ENCODE peak calls at places on chromosomes 2 and 18, in ten cellular contexts. A, W, M, N, X, G, U, V, J and B are unnamed samples. For H3K27me3, the result is how much of the 10 kb centered on the place peaks cover.

GRCh38 chr2:3279236-3279960 is 98.2 kb downstream of the EIPR1 start:
- DNase-seq in A (no peak), U (no peak), N (peak), X (peak), G (no peak), V (no peak), M (no peak), W (no peak), J (no peak), B (no peak)

GRCh38 chr2:38430603-38431002 is 53.5 kb upstream of the ATL2 start:
- DNase-seq in A (no peak), J (no peak), N (no peak), G (no peak), M (no peak), U (no peak), V (no peak), W (no peak), X (no peak), B (no peak)

GRCh38 chr2:167406558-167406957 is 518.3 kb downstream of the XIRP2 start:
- DNase-seq in U (no peak), V (no peak), M (no peak), N (no peak), G (no peak), A (no peak), X (no peak), J (no peak), W (no peak), B (no peak)

GRCh38 chr18:39846277-39846676 is 2108.8 kb upstream of the PIK3C3 start:
- DNase-seq in G (no peak), W (no peak), A (peak), N (no peak), J (no peak), M (no peak), X (no peak), V (no peak), U (no peak), B (peak)

GRCh38 chr2:233199870-233200269 is 51.6 kb upstream of the ATG16L1 start:
- DNase-seq in U (no peak), V (no peak), X (no peak), A (no peak), J (no peak), W (no peak), G (no peak), M (no peak), N (no peak), B (no peak)

GRCh38 chr2:118738524-118739308 is 108.7 kb downstream of the EN1 start:
- DNase-seq in A (no peak), U (peak), W (peak), N (no peak), M (no peak), V (no peak), G (peak), J (peak), X (peak), B (no peak)

GRCh38 chr2:71923887-71924533 is 223.7 kb downstream of the CYP26B1 start:
- DNase-seq in N (peak), G (peak), U (peak), M (peak), V (no peak), A (peak), W (peak), X (peak), J (peak), B (peak)

GRCh38 chr18:48459016-48459415 is 49.8 kb upstream of the ZBTB7C start:
- DNase-seq in V (no peak), J (no peak), U (no peak), N (no peak), W (no peak), G (no peak), M (no peak), A (no peak), X (no peak), B (no peak)

GRCh38 chr18:36706313-36706881 is 122.4 kb downstream of the TPGS2 start:
- DNase-seq in J (no peak), W (no peak), A (no peak), N (no peak), V (no peak), U (peak), X (no peak), M (no peak), G (no peak), B (no peak)

GRCh38 chr2:140154271-140154670 is 1374.1 kb upstream of the NXPH2 start:
- DNase-seq in V (no peak), A (no peak), M (no peak), G (no peak), W (no peak), U (no peak), X (no peak), N (no peak), J (no peak), B (no peak)

GRCh38 chr2:45706028-45706427 is 54.6 kb downstream of the PRKCE start:
- DNase-seq in G (no peak), X (no peak), N (no peak), M (no peak), W (no peak), J (no peak), U (no peak), A (no peak), V (no peak), B (no peak)

GRCh38 chr2:10486601-10487079 is 38.5 kb upstream of the ODC1 start:
- DNase-seq in V (peak), A (no peak), X (no peak), W (no peak), M (no peak), U (no peak), G (no peak), N (peak), J (peak), B (no peak)

GRCh38 chr2:46865181-46865970 is 50.2 kb downstream of the MCFD2 start:
- DNase-seq in G (no peak), J (no peak), M (no peak), A (no peak), X (no peak), U (no peak), W (no peak), N (no peak), V (no peak), B (no peak)

GRCh38 chr2:202790676-202791075 is 80.9 kb downstream of the ICA1L start:
- DNase-seq in W (no peak), X (no peak), N (no peak), V (no peak), A (no peak), M (no peak), J (no peak), G (no peak), U (no peak), B (no peak)

GRCh38 chr18:34807106-34807796 is 97.2 kb downstream of the DTNA start:
- DNase-seq in N (no peak), J (peak), U (peak), V (no peak), G (no peak), W (no peak), M (no peak), X (no peak), A (no peak), B (no peak)

GRCh38 chr18:22233271-22233670 is 63.9 kb downstream of the GATA6 start:
- DNase-seq in X (no peak), N (no peak), M (no peak), J (no peak), U (no peak), V (no peak), G (no peak), W (no peak), A (no peak), B (no peak)

GRCh38 chr2:122622896-122623295 is 867.4 kb downstream of the TSN start:
- DNase-seq in V (no peak), A (no peak), M (no peak), G (no peak), J (no peak), U (no peak), N (no peak), X (no peak), W (no peak), B (no peak)

GRCh38 chr2:223723954-223724411 is 113.4 kb downstream of the AP1S3 start:
- DNase-seq in N (no peak), G (no peak), X (no peak), M (no peak), J (no peak), A (peak), V (no peak), U (no peak), W (no peak), B (no peak)

GRCh38 chr2:134304726-134305509 is 51.0 kb downstream of the MGAT5 start:
- DNase-seq in M (no peak), A (no peak), U (no peak), N (no peak), W (no peak), J (no peak), V (no peak), X (no peak), G (no peak), B (no peak)

GRCh38 chr2:121722479-121722878 is 14.2 kb downstream of the NIFK start:
- DNase-seq in W (peak), V (no peak), U (no peak), J (no peak), N (no peak), G (peak), A (no peak), M (no peak), X (no peak), B (no peak)

GRCh38 chr18:13577091-13577697 is 149.2 kb downstream of the FAM210A start:
- DNase-seq in G (no peak), X (no peak), J (no peak), N (no peak), V (no peak), U (no peak), A (no peak), W (no peak), M (no peak), B (no peak)

GRCh38 chr2:138493334-138493733 is 8.2 kb upstream of the SPOPL start:
- DNase-seq in A (no peak), J (no peak), V (no peak), N (no peak), X (no peak), G (no peak), W (no peak), M (no peak), U (no peak), B (no peak)

GRCh38 chr2:121228521-121228920 is 56.5 kb downstream of the TFCP2L1 start:
- DNase-seq in G (no peak), X (no peak), U (no peak), J (no peak), V (no peak), W (no peak), N (no peak), A (no peak), M (no peak), B (no peak)

GRCh38 chr2:8088810-8089209 is 593.0 kb upstream of the ID2 start:
- DNase-seq in V (no peak), W (no peak), U (no peak), X (no peak), J (no peak), N (no peak), A (no peak), M (no peak), G (no peak), B (no peak)

GRCh38 chr2:164947281-164947680 is 8.0 kb downstream of the SLC38A11 start:
- DNase-seq in J (no peak), V (no peak), X (no peak), U (no peak), N (no peak), W (no peak), M (no peak), G (no peak), A (no peak), B (no peak)

GRCh38 chr2:60707750-60708371 is 48.2 kb upstream of the PAPOLG start:
- DNase-seq in W (peak), X (no peak), V (no peak), G (peak), M (peak), N (no peak), A (peak), J (peak), U (no peak), B (no peak)

GRCh38 chr2:222424729-222425671 is 657 bp downstream of the SGPP2 start:
- DNase-seq in G (no peak), X (no peak), N (no peak), A (peak), J (no peak), V (no peak), M (no peak), U (no peak), W (no peak), B (peak)

GRCh38 chr2:206800501-206801416 is 35.4 kb downstream of the FASTKD2 start:
- DNase-seq in U (peak), M (peak), X (peak), N (peak), W (peak), J (peak), G (peak), V (no peak), A (peak), B (peak)

GRCh38 chr2:121008978-121009377 is 273.3 kb downstream of the GLI2 start:
- DNase-seq in X (no peak), N (no peak), A (peak), W (no peak), G (no peak), V (no peak), M (no peak), U (no peak), J (no peak), B (peak)

GRCh38 chr18:74613390-74613789 is 15.7 kb downstream of the ZNF407 start:
- DNase-seq in X (no peak), G (no peak), U (no peak), V (no peak), A (no peak), M (no peak), N (no peak), W (no peak), J (no peak), B (no peak)

GRCh38 chr2:219697811-219698683 is 70.6 kb downstream of the SLC4A3 start:
- DNase-seq in J (no peak), W (no peak), X (no peak), M (no peak), N (no peak), V (no peak), A (no peak), G (no peak), U (no peak), B (no peak)

GRCh38 chr18:54517521-54517920 is 73.5 kb upstream of the DYNAP start:
- DNase-seq in G (no peak), M (no peak), A (no peak), W (no peak), V (no peak), J (no peak), U (no peak), X (no peak), N (no peak), B (no peak)

GRCh38 chr2:28576714-28577113 is 80.9 kb downstream of the PLB1 start:
- DNase-seq in G (no peak), N (no peak), J (no peak), A (no peak), X (no peak), V (no peak), W (no peak), U (no peak), M (no peak), B (no peak)

GRCh38 chr18:69992776-69993175 is 45.1 kb upstream of the CD226 start:
- DNase-seq in X (no peak), N (no peak), A (no peak), W (no peak), M (no peak), J (no peak), V (no peak), U (no peak), G (no peak), B (no peak)

GRCh38 chr2:60385648-60386047 is 167.8 kb downstream of the BCL11A start:
- DNase-seq in N (no peak), V (no peak), W (no peak), X (no peak), A (no peak), U (no peak), G (no peak), J (no peak), M (no peak), B (no peak)

GRCh38 chr2:186868344-186868743 is 19.4 kb upstream of the ZSWIM2 start:
- DNase-seq in U (no peak), M (no peak), G (no peak), V (no peak), J (no peak), X (no peak), W (no peak), A (no peak), N (no peak), B (no peak)

GRCh38 chr2:157840568-157841156 is 35.5 kb downstream of the ACVR1 start:
- DNase-seq in W (no peak), M (no peak), G (no peak), J (peak), V (no peak), N (peak), A (peak), X (peak), U (peak), B (peak)

DNA sequence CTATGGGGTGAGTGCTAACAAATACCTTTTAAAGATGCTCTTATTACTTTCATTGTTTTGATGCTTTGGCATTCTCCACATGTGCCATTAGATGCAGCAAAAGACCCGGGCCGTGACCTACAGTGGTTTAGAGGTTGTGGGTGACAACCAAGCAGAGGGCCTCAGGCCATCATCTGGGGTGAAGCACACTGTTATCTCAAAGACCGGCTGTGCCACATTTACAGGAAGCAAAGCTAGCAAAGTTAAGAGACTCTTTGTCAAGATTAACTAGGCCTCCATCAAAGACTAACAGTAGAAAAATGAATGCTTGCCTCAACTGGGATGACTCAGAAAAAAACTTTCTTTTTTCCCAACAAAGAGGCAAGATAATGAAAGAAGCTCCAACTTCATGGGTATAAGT is 695.3 kb downstream of the SATB2 start:
- DNase-seq in M (no peak), J (no peak), W (no peak), A (no peak), N (no peak), X (no peak), V (no peak), U (no peak), G (no peak), B (no peak)
- H3K27me3 ChIP-seq in M (under half), J (under half), W (under half), A (under half), N (under half), X (under half), V (under half), U (under half), G (under half), B (under half)

GRCh38 chr2:240212425-240213225 is 72.2 kb upstream of the OTOS start:
- DNase-seq in J (no peak), N (peak), V (peak), M (no peak), U (no peak), G (no peak), A (no peak), X (no peak), W (no peak), B (no peak)
- H3K27me3 ChIP-seq in J (half or more), N (under half), V (under half), M (under half), U (under half), G (under half), A (under half), X (under half), W (under half), B (under half)

DNA sequence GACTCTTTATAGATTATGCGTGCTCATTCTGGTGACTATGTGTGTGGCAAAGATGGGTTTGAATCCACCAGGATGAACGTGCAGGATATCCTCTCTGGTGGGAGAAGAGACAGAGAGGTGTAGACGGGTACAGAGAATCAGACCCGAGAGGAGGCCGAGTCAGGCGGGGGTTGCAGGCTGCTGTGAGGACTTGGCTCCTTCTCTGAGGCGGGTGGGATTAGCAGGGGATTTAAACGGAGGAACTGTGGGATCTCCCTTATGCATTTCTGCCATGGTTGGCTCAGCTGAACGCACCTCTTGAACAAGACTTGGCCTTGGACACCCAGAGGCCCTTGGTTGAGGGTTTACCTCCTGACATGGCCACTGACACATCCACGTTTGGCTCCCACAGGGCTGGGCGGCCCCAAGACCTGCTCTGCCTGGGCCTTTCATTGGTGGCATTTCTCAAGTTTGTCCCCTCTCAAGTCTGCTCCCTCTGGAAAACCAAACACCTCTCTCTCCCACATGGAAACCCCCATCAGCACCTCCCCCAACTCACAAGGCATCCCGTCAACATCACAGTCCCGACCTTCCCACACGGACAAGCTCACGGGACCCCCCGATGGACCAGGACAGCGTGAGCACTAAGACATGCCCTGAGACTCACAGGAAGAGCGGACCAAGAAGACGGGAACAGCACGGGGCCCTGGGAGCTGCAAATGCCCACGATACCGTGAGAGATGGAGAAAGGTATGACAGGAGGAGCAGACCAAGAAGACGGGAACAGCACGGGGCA is 158.3 kb downstream of the RTP5 start:
- DNase-seq in G (no peak), X (no peak), N (peak), U (no peak), A (no peak), W (no peak), M (no peak), J (no peak), V (peak), B (peak)
- H3K27me3 ChIP-seq in G (under half), X (half or more), N (under half), U (under half), A (under half), W (under half), M (under half), J (half or more), V (half or more), B (under half)

GRCh38 chr18:45493830-45494229 is 121.4 kb upstream of the SLC14A2 start:
- DNase-seq in W (no peak), G (no peak), X (no peak), A (no peak), V (no peak), N (no peak), M (no peak), J (no peak), U (no peak), B (no peak)
- H3K27me3 ChIP-seq in W (under half), G (under half), X (under half), A (under half), V (under half), N (under half), M (under half), J (under half), U (under half), B (under half)